ENCODE peak calls at places on chromosomes 1 and 21, in nine cellular contexts. One of them, this sample, is unnamed.
A peak's percentile ranks its signal among the peaks of the same experiment; 100 is the strongest.

GRCh38 chr1:156499703-156500577 is 635 bp downstream of the MEF2D start:
- DNase-seq in NCI-H524 treated with DMSO at 0.1 percent for 48 hours: no peak
- DNase-seq in GM04504: no peak
- DNase-seq in H9: no peak
- DNase-seq in neuronal stem cell: no peak
- DNase-seq in A172: no peak
- DNase-seq in NCI-H1694: peak; percentile 67
- DNase-seq in PC-3: no peak
- DNase-seq in kidney: peak; percentile 89
- DNase-seq in this sample: peak; percentile 51

GRCh38 chr1:211378844-211379243 is 52.2 kb downstream of the TRAF5 start:
- DNase-seq in NCI-H524 treated with DMSO at 0.1 percent for 48 hours: no peak
- DNase-seq in GM04504: peak; percentile 72
- DNase-seq in H9: no peak
- DNase-seq in neuronal stem cell: no peak
- DNase-seq in A172: peak; percentile 68
- DNase-seq in NCI-H1694: no peak
- DNase-seq in PC-3: peak; percentile 63
- DNase-seq in kidney: no peak
- DNase-seq in this sample: peak; percentile 80

GRCh38 chr1:35808376-35809155 is 750 bp downstream of the AGO4 start:
- DNase-seq in NCI-H524 treated with DMSO at 0.1 percent for 48 hours: no peak
- DNase-seq in GM04504: peak; percentile 12
- DNase-seq in H9: peak; percentile 33
- DNase-seq in neuronal stem cell: peak; percentile 6
- DNase-seq in A172: peak; percentile 10
- DNase-seq in NCI-H1694: no peak
- DNase-seq in PC-3: peak; percentile 32
- DNase-seq in kidney: peak; percentile 81
- DNase-seq in this sample: no peak

GRCh38 chr1:70864302-70864701 is 183.3 kb downstream of the PTGER3 start:
- DNase-seq in NCI-H524 treated with DMSO at 0.1 percent for 48 hours: no peak
- DNase-seq in GM04504: peak; percentile 32
- DNase-seq in H9: no peak
- DNase-seq in neuronal stem cell: no peak
- DNase-seq in A172: peak; percentile 1
- DNase-seq in NCI-H1694: no peak
- DNase-seq in PC-3: peak; percentile 49
- DNase-seq in kidney: no peak
- DNase-seq in this sample: peak; percentile 54

GRCh38 chr1:110212165-110213142 is 2.3 kb downstream of the KCNC4 start:
- DNase-seq in NCI-H524 treated with DMSO at 0.1 percent for 48 hours: no peak
- DNase-seq in GM04504: no peak
- DNase-seq in H9: peak; percentile 34
- DNase-seq in neuronal stem cell: no peak
- DNase-seq in A172: no peak
- DNase-seq in NCI-H1694: peak; percentile 87
- DNase-seq in PC-3: no peak
- DNase-seq in kidney: no peak
- DNase-seq in this sample: no peak

GRCh38 chr1:65147424-65148177 is 402 bp upstream of the AK4 start:
- DNase-seq in NCI-H524 treated with DMSO at 0.1 percent for 48 hours: no peak
- DNase-seq in GM04504: no peak
- DNase-seq in H9: peak; percentile 53
- DNase-seq in neuronal stem cell: peak; percentile 31
- DNase-seq in A172: no peak
- DNase-seq in NCI-H1694: no peak
- DNase-seq in PC-3: peak; percentile 58
- DNase-seq in kidney: peak; percentile 85
- DNase-seq in this sample: peak; percentile 21

GRCh38 chr21:41711416-41712023 is 55.3 kb downstream of the RIPK4 start:
- DNase-seq in NCI-H524 treated with DMSO at 0.1 percent for 48 hours: no peak
- DNase-seq in GM04504: no peak
- DNase-seq in H9: no peak
- DNase-seq in neuronal stem cell: no peak
- DNase-seq in A172: no peak
- DNase-seq in NCI-H1694: no peak
- DNase-seq in PC-3: no peak
- DNase-seq in kidney: peak; percentile 49
- DNase-seq in this sample: no peak

GRCh38 chr1:94612555-94613204 is 71.1 kb upstream of the F3 start:
- DNase-seq in NCI-H524 treated with DMSO at 0.1 percent for 48 hours: no peak
- DNase-seq in GM04504: no peak
- DNase-seq in H9: no peak
- DNase-seq in neuronal stem cell: no peak
- DNase-seq in A172: no peak
- DNase-seq in NCI-H1694: no peak
- DNase-seq in PC-3: no peak
- DNase-seq in kidney: no peak
- DNase-seq in this sample: no peak

GRCh38 chr1:13764933-13765332 is 64.9 kb downstream of the PRDM2 start:
- DNase-seq in NCI-H524 treated with DMSO at 0.1 percent for 48 hours: no peak
- DNase-seq in GM04504: no peak
- DNase-seq in H9: peak; percentile 61
- DNase-seq in neuronal stem cell: no peak
- DNase-seq in A172: no peak
- DNase-seq in NCI-H1694: no peak
- DNase-seq in PC-3: no peak
- DNase-seq in kidney: no peak
- DNase-seq in this sample: no peak

GRCh38 chr1:116570358-116571214 is at the start of gene CD58:
- DNase-seq in NCI-H524 treated with DMSO at 0.1 percent for 48 hours: peak; percentile 17
- DNase-seq in GM04504: peak; percentile 62
- DNase-seq in H9: peak; percentile 91
- DNase-seq in neuronal stem cell: peak; percentile 70
- DNase-seq in A172: peak; percentile 68
- DNase-seq in NCI-H1694: peak; percentile 61
- DNase-seq in PC-3: peak; percentile 91
- DNase-seq in kidney: peak; percentile 96
- DNase-seq in this sample: peak; percentile 76

GRCh38 chr1:156052862-156053769 is 482 bp downstream of the UBQLN4 start:
- DNase-seq in NCI-H524 treated with DMSO at 0.1 percent for 48 hours: peak; percentile 26
- DNase-seq in GM04504: no peak
- DNase-seq in H9: peak; percentile 86
- DNase-seq in neuronal stem cell: peak; percentile 79
- DNase-seq in A172: peak; percentile 80
- DNase-seq in NCI-H1694: peak; percentile 76
- DNase-seq in PC-3: peak; percentile 77
- DNase-seq in kidney: peak; percentile 90
- DNase-seq in this sample: peak; percentile 64

GRCh38 chr1:59072017-59072947 is 224.6 kb upstream of the FGGY start:
- DNase-seq in NCI-H524 treated with DMSO at 0.1 percent for 48 hours: peak; percentile 87
- DNase-seq in GM04504: no peak
- DNase-seq in H9: peak; percentile 65
- DNase-seq in neuronal stem cell: no peak
- DNase-seq in A172: peak; percentile 39
- DNase-seq in NCI-H1694: no peak
- DNase-seq in PC-3: peak; percentile 7
- DNase-seq in kidney: no peak
- DNase-seq in this sample: no peak

GRCh38 chr1:3417082-3417728 is 37.3 kb upstream of the ARHGEF16 start:
- DNase-seq in NCI-H524 treated with DMSO at 0.1 percent for 48 hours: no peak
- DNase-seq in GM04504: no peak
- DNase-seq in H9: no peak
- DNase-seq in neuronal stem cell: no peak
- DNase-seq in A172: no peak
- DNase-seq in NCI-H1694: no peak
- DNase-seq in PC-3: peak; percentile 50
- DNase-seq in kidney: no peak
- DNase-seq in this sample: no peak

GRCh38 chr21:43269981-43270670 is 101.3 kb downstream of the CRYAA start:
- DNase-seq in NCI-H524 treated with DMSO at 0.1 percent for 48 hours: no peak
- DNase-seq in GM04504: no peak
- DNase-seq in H9: no peak
- DNase-seq in neuronal stem cell: no peak
- DNase-seq in A172: no peak
- DNase-seq in NCI-H1694: no peak
- DNase-seq in PC-3: no peak
- DNase-seq in kidney: peak; percentile 34
- DNase-seq in this sample: no peak

GRCh38 chr1:183590225-183591191 is at the start of gene NCF2:
- DNase-seq in NCI-H524 treated with DMSO at 0.1 percent for 48 hours: no peak
- DNase-seq in GM04504: no peak
- DNase-seq in H9: no peak
- DNase-seq in neuronal stem cell: no peak
- DNase-seq in A172: peak; percentile 51
- DNase-seq in NCI-H1694: no peak
- DNase-seq in PC-3: no peak
- DNase-seq in kidney: no peak
- DNase-seq in this sample: peak; percentile 29

GRCh38 chr1:45348020-45348419 is 7.8 kb upstream of the MUTYH start:
- DNase-seq in NCI-H524 treated with DMSO at 0.1 percent for 48 hours: no peak
- DNase-seq in GM04504: no peak
- DNase-seq in H9: no peak
- DNase-seq in neuronal stem cell: no peak
- DNase-seq in A172: no peak
- DNase-seq in NCI-H1694: no peak
- DNase-seq in PC-3: peak; percentile 48
- DNase-seq in kidney: no peak
- DNase-seq in this sample: no peak

GRCh38 chr1:200380589-200381021 is 29.2 kb downstream of the ZNF281 start:
- DNase-seq in NCI-H524 treated with DMSO at 0.1 percent for 48 hours: no peak
- DNase-seq in GM04504: no peak
- DNase-seq in H9: no peak
- DNase-seq in neuronal stem cell: no peak
- DNase-seq in A172: no peak
- DNase-seq in NCI-H1694: no peak
- DNase-seq in PC-3: no peak
- DNase-seq in kidney: no peak
- DNase-seq in this sample: no peak

GRCh38 chr1:197486948-197487347 is 218.9 kb downstream of the CRB1 start:
- DNase-seq in NCI-H524 treated with DMSO at 0.1 percent for 48 hours: no peak
- DNase-seq in GM04504: no peak
- DNase-seq in H9: no peak
- DNase-seq in neuronal stem cell: no peak
- DNase-seq in A172: no peak
- DNase-seq in NCI-H1694: no peak
- DNase-seq in PC-3: no peak
- DNase-seq in kidney: no peak
- DNase-seq in this sample: peak; percentile 8

GRCh38 chr1:45890078-45890477 is 86.7 kb downstream of the MAST2 start:
- DNase-seq in NCI-H524 treated with DMSO at 0.1 percent for 48 hours: no peak
- DNase-seq in GM04504: no peak
- DNase-seq in H9: no peak
- DNase-seq in neuronal stem cell: no peak
- DNase-seq in A172: no peak
- DNase-seq in NCI-H1694: no peak
- DNase-seq in PC-3: no peak
- DNase-seq in kidney: no peak
- DNase-seq in this sample: no peak

GRCh38 chr1:107787299-107787698 is 177.7 kb downstream of the VAV3 start:
- DNase-seq in NCI-H524 treated with DMSO at 0.1 percent for 48 hours: no peak
- DNase-seq in GM04504: no peak
- DNase-seq in H9: peak; percentile 41
- DNase-seq in neuronal stem cell: no peak
- DNase-seq in A172: peak; percentile 5
- DNase-seq in NCI-H1694: no peak
- DNase-seq in PC-3: no peak
- DNase-seq in kidney: no peak
- DNase-seq in this sample: peak; percentile 2

GRCh38 chr1:31054349-31054748 is 11.2 kb downstream of the PUM1 start:
- DNase-seq in NCI-H524 treated with DMSO at 0.1 percent for 48 hours: no peak
- DNase-seq in GM04504: no peak
- DNase-seq in H9: no peak
- DNase-seq in neuronal stem cell: no peak
- DNase-seq in A172: no peak
- DNase-seq in NCI-H1694: no peak
- DNase-seq in PC-3: no peak
- DNase-seq in kidney: no peak
- DNase-seq in this sample: peak; percentile 53

GRCh38 chr1:183655562-183656075 is 2.5 kb upstream of the APOBEC4 start:
- DNase-seq in NCI-H524 treated with DMSO at 0.1 percent for 48 hours: peak; percentile 29
- DNase-seq in GM04504: peak; percentile 65
- DNase-seq in H9: peak; percentile 78
- DNase-seq in neuronal stem cell: peak; percentile 80
- DNase-seq in A172: peak; percentile 90
- DNase-seq in NCI-H1694: peak; percentile 89
- DNase-seq in PC-3: peak; percentile 85
- DNase-seq in kidney: peak; percentile 85
- DNase-seq in this sample: peak; percentile 85

GRCh38 chr1:15756143-15757015 is 2.2 kb upstream of the FBLIM1 start:
- DNase-seq in NCI-H524 treated with DMSO at 0.1 percent for 48 hours: no peak
- DNase-seq in GM04504: no peak
- DNase-seq in H9: peak; percentile 63
- DNase-seq in neuronal stem cell: no peak
- DNase-seq in A172: no peak
- DNase-seq in NCI-H1694: no peak
- DNase-seq in PC-3: peak; percentile 76
- DNase-seq in kidney: no peak
- DNase-seq in this sample: no peak

GRCh38 chr1:232868793-232869491 is 63.7 kb downstream of the MAP10 start:
- DNase-seq in NCI-H524 treated with DMSO at 0.1 percent for 48 hours: no peak
- DNase-seq in GM04504: peak; percentile 93
- DNase-seq in H9: no peak
- DNase-seq in neuronal stem cell: no peak
- DNase-seq in A172: peak; percentile 95
- DNase-seq in NCI-H1694: peak; percentile 79
- DNase-seq in PC-3: peak; percentile 97
- DNase-seq in kidney: peak; percentile 81
- DNase-seq in this sample: peak; percentile 90

This sample was measured in fibroblast of mammary gland.